ENCODE peak calls at places on chromosomes 3 and 15, in four cellular contexts. O is A673, Y is left lung, X is H7. A is an unnamed sample.

GRCh38 chr15:31974855-31975421 is 55.4 kb upstream of the CHRNA7 start:
- DNase-seq in O (peak; percentile 77), Y (no peak), X (peak; percentile 87), A (peak; percentile 49)

GRCh38 chr15:52289629-52290081 is 5.9 kb downstream of the MYO5C start:
- DNase-seq in O (no peak), Y (no peak), X (peak; percentile 57), A (no peak)

GRCh38 chr3:52233968-52234367 is 5.0 kb downstream of the TWF2 start:
- DNase-seq in O (no peak), Y (no peak), X (no peak), A (no peak)

GRCh38 chr3:49534581-49535495 is 19.4 kb upstream of the BSN start:
- DNase-seq in O (no peak), Y (no peak), X (peak; percentile 85), A (no peak)

GRCh38 chr3:156619376-156619775 is 55.0 kb upstream of the TIPARP start:
- DNase-seq in O (no peak), Y (no peak), X (no peak), A (no peak)

GRCh38 chr3:23365066-23365465 is 161.9 kb downstream of the UBE2E2 start:
- DNase-seq in O (no peak), Y (no peak), X (no peak), A (no peak)

GRCh38 chr3:82080261-82080660 is 318.8 kb upstream of the GBE1 start:
- DNase-seq in O (no peak), Y (no peak), X (no peak), A (no peak)

GRCh38 chr3:124834723-124835718 is 52.1 kb downstream of the ITGB5 start:
- DNase-seq in O (peak; percentile 80), Y (no peak), X (peak; percentile 64), A (no peak)

GRCh38 chr15:66294157-66294931 is 976 bp downstream of the DIS3L start:
- DNase-seq in O (peak; percentile 49), Y (no peak), X (no peak), A (no peak)

GRCh38 chr15:81297147-81297572 is 26.8 kb downstream of the STARD5 start:
- DNase-seq in O (peak; percentile 37), Y (no peak), X (no peak), A (no peak)

GRCh38 chr3:12752111-12752510 is 6.9 kb downstream of the TMEM40 start:
- DNase-seq in O (no peak), Y (no peak), X (no peak), A (no peak)

GRCh38 chr15:52008698-52009434 is 10.2 kb upstream of the MAPK6 start:
- DNase-seq in O (no peak), Y (no peak), X (no peak), A (no peak)

GRCh38 chr3:115403791-115404190 is 219.5 kb upstream of the GAP43 start:
- DNase-seq in O (no peak), Y (no peak), X (no peak), A (no peak)

GRCh38 chr3:125443923-125444322 is 68.8 kb upstream of the ZNF148 start:
- DNase-seq in O (peak; percentile 45), Y (no peak), X (no peak), A (no peak)

GRCh38 chr15:100029868-100030479 is 296.7 kb upstream of the LYSMD4 start:
- DNase-seq in O (no peak), Y (no peak), X (no peak), A (no peak)

GRCh38 chr15:45429974-45430792 is 51.8 kb upstream of the GATM start:
- DNase-seq in O (peak; percentile 59), Y (peak; percentile 96), X (peak; percentile 93), A (peak; percentile 20)

GRCh38 chr3:138082085-138082991 is 33.1 kb downstream of the DZIP1L start:
- DNase-seq in O (peak; percentile 35), Y (no peak), X (no peak), A (no peak)

GRCh38 chr3:197406266-197406665 is 107.9 kb upstream of the DLG1 start:
- DNase-seq in O (peak; percentile 30), Y (no peak), X (peak; percentile 23), A (no peak)

GRCh38 chr3:17491601-17492000 is 250.8 kb downstream of the TBC1D5 start:
- DNase-seq in O (no peak), Y (no peak), X (no peak), A (no peak)

GRCh38 chr3:61789861-61790260 is 228.5 kb downstream of the PTPRG start:
- DNase-seq in O (no peak), Y (no peak), X (no peak), A (no peak)

GRCh38 chr3:131903988-131904415 is 130.8 kb downstream of the CPNE4 start:
- DNase-seq in O (no peak), Y (no peak), X (no peak), A (no peak)

GRCh38 chr15:40322531-40323238 is 807 bp upstream of the INAFM2 start:
- DNase-seq in O (peak; percentile 67), Y (no peak), X (peak; percentile 66), A (no peak)

GRCh38 chr3:171088984-171089754 is 62.6 kb upstream of the SLC2A2 start:
- DNase-seq in O (peak; percentile 49), Y (no peak), X (no peak), A (no peak)

GRCh38 chr3:53780806-53781205 is 65.4 kb downstream of the CHDH start:
- DNase-seq in O (no peak), Y (no peak), X (no peak), A (no peak)

GRCh38 chr3:53776494-53777101 is 69.6 kb downstream of the CHDH start:
- DNase-seq in O (no peak), Y (no peak), X (no peak), A (no peak)

GRCh38 chr3:53775834-53776251 is 70.4 kb downstream of the CHDH start:
- DNase-seq in O (no peak), Y (no peak), X (no peak), A (no peak)

GRCh38 chr3:53778154-53778553 is 68.1 kb downstream of the CHDH start:
- DNase-seq in O (no peak), Y (no peak), X (no peak), A (no peak)

DNA sequence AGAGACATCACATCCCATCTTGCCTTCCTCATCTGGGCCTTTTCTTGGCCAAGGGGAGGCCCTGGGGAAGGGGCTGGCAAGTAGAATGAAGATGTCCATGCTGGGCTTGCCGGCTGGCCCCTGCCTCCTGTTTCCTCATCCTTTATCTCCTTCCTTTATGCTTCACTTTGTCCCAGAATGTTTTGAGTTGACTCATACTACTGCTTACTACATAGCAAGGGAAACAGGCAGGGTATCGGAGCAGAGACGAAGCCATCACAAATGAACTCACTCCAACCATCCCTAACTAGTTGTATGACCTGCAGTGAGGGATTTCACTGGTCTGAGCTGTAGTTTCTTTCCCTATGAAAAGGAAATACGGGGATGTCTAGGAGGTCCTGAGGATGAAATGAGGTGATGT is 66.0 kb downstream of the CHDH start:
- DNase-seq in O (no peak), Y (no peak), X (no peak), A (no peak)
- H3K36me3 ChIP-seq in O (no peaks in the 10 kb centered on the region), Y (no peaks in the 10 kb centered on the region), X (no peaks in the 10 kb centered on the region), A (no peaks in the 10 kb centered on the region)

GRCh38 chr15:63633312-63633711 is 36.1 kb downstream of the FBXL22 start:
- DNase-seq in O (no peak), Y (no peak), X (no peak), A (no peak)
- H3K36me3 ChIP-seq in O (peaks cover 39% of the 10 kb centered on the region), Y (peaks cover 100% of the 10 kb centered on the region), X (peaks cover 3% of the 10 kb centered on the region), A (peaks cover 50% of the 10 kb centered on the region)

GRCh38 chr3:102790742-102791141 is 355.9 kb downstream of the ZPLD1 start:
- DNase-seq in O (no peak), Y (no peak), X (no peak), A (no peak)

GRCh38 chr3:102796856-102797255 is 362.0 kb downstream of the ZPLD1 start:
- DNase-seq in O (no peak), Y (no peak), X (no peak), A (no peak)

GRCh38 chr3:102791641-102792589 is 357.1 kb downstream of the ZPLD1 start:
- DNase-seq in O (peak; percentile 74), Y (no peak), X (no peak), A (no peak)
- H3K36me3 ChIP-seq in O (no peaks in the 10 kb centered on the region), Y (no peaks in the 10 kb centered on the region), X (no peaks in the 10 kb centered on the region), A (no peaks in the 10 kb centered on the region)

DNA sequence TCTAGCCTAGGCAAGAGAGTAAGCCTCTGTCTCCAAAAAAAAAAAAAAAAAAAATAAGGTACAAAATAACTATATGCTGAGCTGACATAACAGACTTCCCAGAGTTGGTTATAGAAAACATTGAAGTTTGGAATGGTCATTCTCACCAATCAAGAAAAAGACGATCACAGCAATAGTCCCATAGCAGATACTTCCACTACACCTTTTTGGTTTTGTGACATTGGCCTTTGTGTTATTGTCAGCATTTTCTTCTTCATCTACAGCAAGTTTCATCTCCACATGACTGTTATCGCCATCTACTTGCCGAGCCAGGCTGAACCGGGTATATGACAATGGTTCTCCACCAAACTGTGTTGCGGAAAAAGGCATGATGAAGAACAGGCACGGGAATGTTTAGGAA is 6.9 kb downstream of the TFRC start:
- DNase-seq in O (no peak), Y (no peak), X (no peak), A (no peak)
- H3K36me3 ChIP-seq in O (peaks cover 60% of the 10 kb centered on the region), Y (peaks cover 71% of the 10 kb centered on the region), X (peaks cover 30% of the 10 kb centered on the region), A (peaks cover 79% of the 10 kb centered on the region)

DNA sequence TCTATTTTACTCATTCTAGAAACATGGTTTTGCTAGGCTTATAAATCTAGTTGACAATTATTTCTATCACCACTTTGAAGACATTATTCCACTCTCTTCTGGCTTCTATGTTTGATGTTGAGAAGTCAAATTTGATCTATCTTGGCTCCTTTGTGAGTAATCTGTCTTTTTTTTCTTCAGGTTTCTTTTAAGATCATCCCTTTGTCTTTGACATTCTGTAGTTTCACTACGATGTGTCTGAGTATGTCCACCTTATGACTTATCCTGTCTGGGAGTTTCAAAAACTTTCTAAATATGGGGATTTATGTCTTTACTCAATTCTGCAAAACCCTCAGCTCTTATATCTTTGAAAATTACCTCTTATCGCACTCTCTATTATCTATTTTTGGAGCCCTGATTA is 41.0 kb upstream of the TMEM158 start:
- DNase-seq in O (no peak), Y (no peak), X (no peak), A (no peak)
- H3K36me3 ChIP-seq in O (no peaks in the 10 kb centered on the region), Y (no peaks in the 10 kb centered on the region), X (no peaks in the 10 kb centered on the region), A (no peaks in the 10 kb centered on the region)

DNA sequence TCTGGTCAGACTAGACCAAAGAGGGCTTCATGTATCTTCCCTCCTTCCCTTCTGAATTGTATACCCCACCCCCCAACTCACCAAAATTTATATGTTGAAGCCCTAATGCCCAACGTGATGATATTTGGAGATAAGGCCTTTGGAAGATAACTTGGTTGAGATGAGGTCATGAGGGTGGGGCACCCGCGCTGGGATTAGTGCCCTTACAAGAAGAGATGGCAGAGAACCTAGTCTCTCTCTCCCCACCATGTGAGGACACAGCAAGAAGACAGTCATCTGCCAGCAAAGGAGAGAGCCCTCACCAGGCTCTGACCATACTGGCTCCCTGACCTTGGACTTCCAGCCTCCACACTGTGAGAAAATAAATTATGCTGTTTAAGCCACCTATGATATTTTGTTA is 13.5 kb downstream of the PLCD1 start:
- DNase-seq in O (no peak), Y (no peak), X (no peak), A (no peak)
- H3K36me3 ChIP-seq in O (no peaks in the 10 kb centered on the region), Y (peaks cover 68% of the 10 kb centered on the region), X (peaks cover 2% of the 10 kb centered on the region), A (peaks cover 34% of the 10 kb centered on the region)

A was measured in NT2/D1.